ENCODE peak calls at places on chromosomes 2 and 18, in four cellular contexts. O is psoas muscle, M is right lobe of liver, F is A549. C is an unnamed sample. For H3K4me1, the result is how much of the 10 kb centered on the place peaks cover.

GRCh38 chr2:121804340-121804739 is 48.9 kb downstream of the TSN start:
- DNase-seq in O (no peak), F (no peak), M (no peak), C (no peak)

GRCh38 chr2:42401773-42402172 is 40.8 kb upstream of the COX7A2L start:
- DNase-seq in M (no peak), O (no peak), F (no peak), C (no peak)

GRCh38 chr2:112621792-112622527 is 23.8 kb upstream of the SLC20A1 start:
- DNase-seq in O (no peak), F (no peak), M (no peak), C (no peak)

GRCh38 chr2:75432761-75433361 is 127.9 kb downstream of the EVA1A start:
- DNase-seq in M (no peak), O (no peak), F (no peak), C (no peak)

GRCh38 chr18:13573750-13574149 is 152.6 kb downstream of the FAM210A start:
- DNase-seq in F (no peak), M (no peak), O (no peak), C (peak)

GRCh38 chr2:219272351-219272750 is 6.8 kb upstream of the DNAJB2 start:
- DNase-seq in M (peak), F (peak), O (no peak), C (no peak)

GRCh38 chr2:170282851-170283250 is 104.9 kb downstream of the MYO3B start:
- DNase-seq in O (no peak), M (no peak), F (no peak), C (no peak)

GRCh38 chr18:8699948-8700347 is 5.4 kb upstream of the MTCL1 start:
- DNase-seq in M (no peak), F (no peak), O (no peak), C (peak)

GRCh38 chr2:182503886-182504285 is 77.0 kb upstream of the PDE1A start:
- DNase-seq in F (no peak), M (no peak), O (no peak), C (no peak)

GRCh38 chr18:22674300-22674699 is 256.6 kb upstream of the CTAGE1 start:
- DNase-seq in O (no peak), M (no peak), F (peak), C (no peak)

GRCh38 chr2:220077488-220077887 is 450.1 kb downstream of the SLC4A3 start:
- DNase-seq in M (no peak), F (peak), O (no peak), C (no peak)

GRCh38 chr2:218516614-218517013 is 51.5 kb downstream of the USP37 start:
- DNase-seq in F (peak), O (no peak), M (no peak), C (no peak)

GRCh38 chr2:63661076-63661475 is 72.3 kb downstream of the MDH1 start:
- DNase-seq in F (no peak), M (no peak), O (no peak), C (no peak)

GRCh38 chr2:5368263-5368662 is 323.9 kb upstream of the SOX11 start:
- DNase-seq in M (no peak), F (no peak), O (no peak), C (no peak)

GRCh38 chr2:121237980-121238665 is 46.9 kb downstream of the TFCP2L1 start:
- DNase-seq in M (peak), F (peak), O (peak), C (no peak)

GRCh38 chr2:228767196-228767595 is 503.9 kb downstream of the PID1 start:
- DNase-seq in F (no peak), M (no peak), O (no peak), C (no peak)

DNA sequence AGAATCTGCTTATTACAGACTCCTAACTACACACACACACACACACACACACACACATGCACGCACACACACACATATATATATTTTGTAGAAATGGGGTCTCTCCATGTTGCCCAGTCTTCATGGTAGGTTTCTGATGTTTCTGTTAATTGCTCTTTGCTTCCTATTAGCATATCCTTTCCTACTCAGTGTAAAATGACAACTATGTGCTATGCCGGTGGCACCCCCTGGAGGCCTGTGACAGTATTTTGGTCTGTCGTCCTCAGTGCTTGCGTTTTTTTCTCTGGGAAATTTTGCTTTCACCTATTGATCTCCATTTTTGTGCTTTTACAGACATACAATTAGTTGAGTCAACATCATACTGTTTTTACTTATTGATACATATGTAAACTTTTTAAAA is 322.1 kb downstream of the LRRTM1 start:
- DNase-seq in F (peak), M (no peak), O (no peak), C (no peak)
- TF ChIP-seq CTCF in F (no peak), M (no peak), O (no peak), C (no peak)

DNA sequence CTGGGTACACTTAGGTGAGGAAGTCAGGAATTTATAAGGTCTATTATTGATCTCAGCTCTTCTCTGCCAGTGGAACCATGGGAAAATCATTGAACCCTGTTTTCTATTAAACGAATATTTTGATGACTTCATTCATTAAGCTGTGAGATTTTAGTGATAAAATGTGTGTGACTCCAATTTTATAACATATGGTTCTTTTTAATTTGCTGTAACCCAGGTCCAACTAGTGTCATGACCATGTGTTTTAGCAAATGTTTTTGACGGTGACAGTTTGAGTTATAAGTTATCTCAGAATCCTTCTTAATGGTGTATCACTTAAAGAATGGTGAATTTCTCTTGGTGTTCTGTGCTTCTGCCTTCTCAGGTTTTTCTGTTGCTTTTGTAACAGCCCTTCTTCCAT is 213.1 kb downstream of the MCFD2 start:
- DNase-seq in F (no peak), O (no peak), M (no peak), C (no peak)
- H3K4me1 ChIP-seq in F (half or more), O (half or more), M (under half), C (half or more)

DNA sequence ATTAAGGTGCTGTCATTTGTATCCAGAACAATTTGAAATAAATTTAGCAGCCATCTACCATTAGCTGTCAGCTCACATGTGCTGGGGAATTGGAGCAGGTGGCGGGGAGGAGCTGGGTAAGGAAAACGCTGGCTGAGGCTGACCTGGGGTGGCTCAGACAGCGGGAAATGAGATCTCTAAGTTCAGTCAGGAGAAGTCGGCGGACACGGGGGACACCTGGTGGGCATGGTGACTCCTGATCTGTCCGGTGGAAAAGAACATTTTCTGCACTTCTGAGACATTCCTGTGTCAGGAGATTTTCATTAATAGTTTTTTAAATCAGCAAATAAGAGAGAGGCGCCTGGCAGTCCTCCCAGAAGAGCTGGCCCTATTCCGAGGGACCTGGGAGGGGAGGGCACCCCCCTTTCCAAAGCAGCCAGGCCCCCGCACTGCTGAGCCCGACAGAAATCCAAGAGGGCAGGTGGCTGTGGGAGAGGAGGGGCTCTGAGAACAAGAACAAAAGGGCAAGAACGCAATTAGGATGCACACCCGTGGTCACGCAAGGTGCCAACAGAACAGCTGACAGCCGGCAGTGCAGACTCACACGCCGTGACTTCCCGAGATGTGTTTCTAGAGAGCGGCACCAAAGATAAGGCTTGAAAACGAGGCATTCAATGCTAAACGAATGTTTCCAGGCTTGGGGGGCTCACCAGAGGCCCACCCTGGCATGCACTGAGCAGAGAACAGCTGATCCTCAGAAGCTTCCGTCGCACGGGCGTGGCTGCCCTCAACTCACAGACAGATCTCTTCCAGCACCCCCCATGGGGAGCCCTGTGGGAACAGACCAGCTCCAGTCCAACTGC is 26.4 kb downstream of the SLC66A2 start:
- DNase-seq in O (peak), F (no peak), M (peak), C (no peak)
- TF ChIP-seq CTCF in O (peak), F (no peak), M (no peak), C (no peak)

GRCh38 chr18:57430983-57431382 is 4.2 kb upstream of the ONECUT2 start:
- DNase-seq in F (no peak), M (no peak), O (no peak), C (no peak)

GRCh38 chr18:57431512-57432080 is 3.6 kb upstream of the ONECUT2 start:
- DNase-seq in M (no peak), O (no peak), F (no peak), C (no peak)

GRCh38 chr18:57433492-57434176 is 1.5 kb upstream of the ONECUT2 start:
- DNase-seq in F (peak), O (no peak), M (no peak), C (no peak)

GRCh38 chr18:57432765-57433400 is 2.3 kb upstream of the ONECUT2 start:
- DNase-seq in F (no peak), M (no peak), O (no peak), C (no peak)

GRCh38 chr18:57432118-57432517 is 3.1 kb upstream of the ONECUT2 start:
- DNase-seq in F (no peak), M (no peak), O (no peak), C (no peak)
- H3K4me1 ChIP-seq in F (under half), M (under half), O (under half), C (under half)

GRCh38 chr2:39241588-39241987 is 2.2 kb downstream of the CDKL4 start:
- DNase-seq in F (no peak), M (no peak), O (no peak), C (no peak)

GRCh38 chr2:39247512-39247911 is 3.7 kb upstream of the CDKL4 start:
- DNase-seq in F (no peak), M (no peak), O (no peak), C (no peak)

GRCh38 chr2:39240758-39241157 is 3.0 kb downstream of the CDKL4 start:
- DNase-seq in O (no peak), F (no peak), M (no peak), C (no peak)

GRCh38 chr2:39246382-39246980 is 2.7 kb upstream of the CDKL4 start:
- DNase-seq in M (no peak), O (no peak), F (no peak), C (no peak)

GRCh38 chr2:39243469-39244123 is at the start of gene CDKL4:
- DNase-seq in F (no peak), O (no peak), M (peak), C (no peak)
- TF ChIP-seq CTCF in F (no peak), O (no peak), M (no peak), C (no peak)